ENCODE peak calls at places on chromosomes 16 and 17, in five cellular contexts. E is A549, Q is fibroblast of lung, K is body of pancreas, F is tibial artery. G is an unnamed sample. For H3K9me3, the result is how much of the 10 kb centered on the place peaks cover.

GRCh38 chr17:977163-977562 is 2.4 kb downstream of the NXN start:
- DNase-seq in E (no peak), Q (peak), K (no peak), F (no peak), G (no peak)

GRCh38 chr17:64774888-64775600 is 112.9 kb upstream of the SMURF2 start:
- DNase-seq in E (no peak), Q (no peak), K (no peak), F (peak), G (no peak)

GRCh38 chr17:74199306-74200092 is 4.0 kb upstream of the RPL38 start:
- DNase-seq in E (peak), Q (peak), K (peak), F (no peak), G (peak)

GRCh38 chr17:31582151-31582907 is 190.9 kb downstream of the RAB11FIP4 start:
- DNase-seq in E (no peak), Q (peak), K (peak), F (peak), G (peak)

GRCh38 chr17:30316736-30317135 is 17.1 kb downstream of the TMIGD1 start:
- DNase-seq in E (no peak), Q (no peak), K (no peak), F (no peak), G (no peak)

GRCh38 chr16:68902376-68903345 is 59.3 kb downstream of the TANGO6 start:
- DNase-seq in E (peak), Q (peak), K (peak), F (no peak), G (peak)

GRCh38 chr17:74011963-74012362 is 191.5 kb upstream of the RPL38 start:
- DNase-seq in E (no peak), Q (no peak), K (no peak), F (no peak), G (no peak)

GRCh38 chr17:76240461-76241204 is at the start of gene RNF157:
- DNase-seq in E (peak), Q (peak), K (peak), F (peak), G (peak)

GRCh38 chr16:69345923-69346322 is 5.7 kb downstream of the TMED6 start:
- DNase-seq in E (no peak), Q (no peak), K (no peak), F (no peak), G (no peak)

GRCh38 chr16:53773150-53773846 is 69.3 kb downstream of the FTO start:
- DNase-seq in E (peak), Q (peak), K (peak), F (no peak), G (peak)

GRCh38 chr17:48492401-48493298 is 38.2 kb downstream of the HOXB1 start:
- DNase-seq in E (peak), Q (peak), K (peak), F (no peak), G (peak)

GRCh38 chr16:23482778-23483177 is 27.5 kb downstream of the GGA2 start:
- DNase-seq in E (no peak), Q (no peak), K (no peak), F (no peak), G (no peak)

GRCh38 chr16:75351183-75351582 is 82.1 kb downstream of the CFDP1 start:
- DNase-seq in E (peak), Q (peak), K (no peak), F (no peak), G (no peak)

GRCh38 chr17:80146121-80147034 is 550 bp downstream of the EIF4A3 start:
- DNase-seq in E (no peak), Q (peak), K (no peak), F (no peak), G (peak)

GRCh38 chr16:58096249-58096648 is 32.9 kb downstream of the CFAP20 start:
- DNase-seq in E (no peak), Q (no peak), K (no peak), F (no peak), G (no peak)

GRCh38 chr16:24723663-24724062 is 5.8 kb upstream of the TNRC6A start:
- DNase-seq in E (no peak), Q (peak), K (no peak), F (no peak), G (no peak)

GRCh38 chr17:16013943-16014407 is 14.4 kb downstream of the TTC19 start:
- DNase-seq in E (peak), Q (peak), K (no peak), F (no peak), G (no peak)

GRCh38 chr16:74680681-74681080 is 14.0 kb upstream of the RFWD3 start:
- DNase-seq in E (no peak), Q (no peak), K (no peak), F (no peak), G (no peak)

GRCh38 chr16:180101-180920 is at the start of gene HBQ1:
- DNase-seq in E (peak), Q (peak), K (peak), F (no peak), G (peak)

GRCh38 chr17:37405955-37406634 is 541 bp downstream of the ACACA start:
- DNase-seq in E (no peak), Q (peak), K (no peak), F (no peak), G (no peak)

GRCh38 chr17:8438441-8438840 is 2.8 kb downstream of the NDEL1 start:
- DNase-seq in E (no peak), Q (no peak), K (no peak), F (no peak), G (no peak)

GRCh38 chr16:22890976-22891375 is 77.0 kb downstream of the HS3ST2 start:
- DNase-seq in E (no peak), Q (no peak), K (no peak), F (no peak), G (no peak)

GRCh38 chr16:87789437-87790277 is 23.9 kb upstream of the KLHDC4 start:
- DNase-seq in E (peak), Q (peak), K (no peak), F (peak), G (peak)

GRCh38 chr17:9677411-9677810 is 32.1 kb downstream of the USP43 start:
- DNase-seq in E (no peak), Q (peak), K (no peak), F (no peak), G (no peak)

DNA sequence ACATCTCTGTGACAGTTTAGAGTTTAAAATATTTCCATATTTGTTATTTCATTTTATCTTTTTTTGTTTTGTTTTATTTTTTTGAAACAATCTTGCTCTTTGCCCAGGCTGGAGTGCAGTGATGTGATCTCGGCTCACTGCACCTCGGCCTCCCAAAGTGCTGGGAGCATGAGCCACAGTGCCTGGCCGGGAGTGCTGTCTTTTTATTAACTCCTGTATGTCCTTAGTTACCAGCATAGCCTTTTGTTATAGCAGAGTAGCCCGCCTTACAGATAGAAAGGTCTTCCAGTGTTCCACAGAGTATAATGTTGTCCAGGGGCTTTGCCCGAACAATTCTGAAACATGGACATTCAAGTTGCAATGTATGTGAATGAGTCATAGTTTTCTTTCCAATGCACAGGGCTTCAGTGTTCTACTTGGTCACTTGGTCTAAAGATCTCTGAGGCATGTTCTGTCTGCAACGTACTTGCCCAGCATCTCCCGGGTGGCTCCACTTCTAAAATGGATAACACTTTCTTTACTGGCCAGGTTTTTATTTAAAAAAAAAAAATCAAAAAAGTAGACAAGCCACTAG is 125.6 kb downstream of the KCNJ18 start:
- DNase-seq in E (peak), Q (no peak), K (no peak), F (no peak), G (no peak)
- H3K9me3 ChIP-seq in E (under half), Q (under half), K (under half), F (under half), G (under half)

GRCh38 chr17:6420173-6420641 is 14.7 kb downstream of the AIPL1 start:
- DNase-seq in E (peak), Q (peak), K (no peak), F (no peak), G (no peak)
- H3K27ac ChIP-seq in E (no peak), Q (no peak), K (no peak), F (no peak), G (no peak)

GRCh38 chr17:83200746-83201145 is 121.3 kb downstream of the METRNL start:
- DNase-seq in E (no peak), Q (no peak), K (no peak), F (peak), G (no peak)
- H3K9me3 ChIP-seq in E (under half), Q (under half), K (under half), F (under half), G (under half)

DNA sequence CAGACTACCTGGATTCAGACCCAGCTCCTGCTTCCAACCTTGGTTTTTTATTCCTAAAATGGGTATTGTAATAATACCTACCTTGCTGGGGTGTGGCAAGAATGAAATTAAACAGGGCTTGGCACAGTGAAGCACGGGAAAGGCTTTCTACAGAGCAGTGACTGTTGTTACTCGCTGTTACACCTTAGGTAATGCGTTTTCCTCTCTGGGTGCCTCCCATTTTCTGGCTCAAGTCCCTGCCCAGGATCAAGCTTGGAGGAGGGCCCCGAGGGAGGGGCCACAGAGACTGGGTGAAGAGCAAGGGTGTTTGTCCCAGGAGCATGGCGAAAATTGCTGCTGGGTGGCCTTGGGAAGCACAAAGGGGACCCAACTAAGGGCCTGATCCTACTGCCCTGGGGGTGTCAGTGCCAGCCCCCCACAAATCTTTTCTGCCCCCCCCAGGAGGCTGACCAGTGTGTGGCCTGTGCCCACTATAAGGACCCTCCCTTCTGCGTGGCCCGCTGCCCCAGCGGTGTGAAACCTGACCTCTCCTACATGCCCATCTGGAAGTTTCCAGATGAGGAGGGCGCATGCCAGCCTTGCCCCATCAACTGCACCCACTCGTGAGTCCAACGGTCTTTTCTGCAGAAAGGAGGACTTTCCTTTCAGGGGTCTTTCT is 13.3 kb downstream of the MIEN1 start:
- DNase-seq in E (no peak), Q (no peak), K (peak), F (no peak), G (no peak)
- H3K27ac ChIP-seq in E (no peak), Q (no peak), K (peak), F (no peak), G (peak)

G was measured in thyroid gland.